ENCODE peak calls at places on chromosomes 3 and 15, in five cellular contexts. A, G, R, B and V are unnamed samples.

GRCh38 chr15:70045045-70045444 is 52.7 kb downstream of the TLE3 start:
- DNase-seq in B (no peak), G (no peak), R (no peak), A (no peak), V (no peak)

GRCh38 chr15:53869044-53869805 is 109.0 kb upstream of the UNC13C start:
- DNase-seq in A (no peak), R (peak; percentile 28), G (no peak), B (no peak), V (no peak)

GRCh38 chr3:183291511-183292031 is 38.5 kb downstream of the B3GNT5 start:
- DNase-seq in G (no peak), B (no peak), A (peak; percentile 57), R (no peak), V (no peak)

GRCh38 chr3:8660271-8660731 is 15.7 kb upstream of the SSUH2 start:
- DNase-seq in B (no peak), A (no peak), R (peak; percentile 69), G (no peak), V (no peak)

GRCh38 chr3:123660900-123661299 is 76.0 kb upstream of the HACD2 start:
- DNase-seq in B (no peak), G (peak; percentile 86), A (no peak), R (no peak), V (peak; percentile 96)

GRCh38 chr3:119898478-119899177 is 116.7 kb downstream of the NR1I2 start:
- DNase-seq in G (no peak), B (no peak), A (no peak), R (no peak), V (no peak)

GRCh38 chr3:69095636-69096035 is 10.9 kb downstream of the ARL6IP5 start:
- DNase-seq in G (no peak), R (no peak), A (no peak), B (no peak), V (no peak)

GRCh38 chr3:177452487-177452886 is 255.2 kb upstream of the TBL1XR1 start:
- DNase-seq in B (no peak), G (no peak), A (no peak), R (no peak), V (peak; percentile 44)

GRCh38 chr3:68771683-68772082 is 160.7 kb downstream of the TAFA4 start:
- DNase-seq in A (no peak), G (no peak), B (no peak), R (no peak), V (no peak)

GRCh38 chr3:144549161-144549560 is 577.5 kb downstream of the DIPK2A start:
- DNase-seq in G (no peak), R (peak; percentile 54), B (no peak), A (no peak), V (no peak)

GRCh38 chr15:76799760-76800159 is 105.4 kb downstream of the SCAPER start:
- DNase-seq in G (no peak), A (no peak), B (no peak), R (peak; percentile 75), V (no peak)

GRCh38 chr15:39774688-39775267 is 7.9 kb downstream of the FSIP1 start:
- DNase-seq in A (no peak), G (no peak), R (no peak), B (no peak), V (no peak)

GRCh38 chr3:130424837-130425236 is 79.4 kb downstream of the COL6A5 start:
- DNase-seq in B (no peak), R (no peak), A (no peak), G (no peak), V (no peak)

GRCh38 chr3:138726966-138727365 is 107.8 kb downstream of the PIK3CB start:
- DNase-seq in A (no peak), B (no peak), G (no peak), R (no peak), V (no peak)